ENCODE peak calls at places on chromosomes 4 and X, in five cellular contexts. One of them, this sample, is unnamed.

GRCh38 chr4:73944061-73944875 is 37.6 kb downstream of the PF4 start:
- DNase-seq in KBM-7: no peak
- DNase-seq in OCI-LY7: no peak
- DNase-seq in memory B cell: no peak
- DNase-seq in brain microvascular endothelial cell: no peak
- DNase-seq in this sample: no peak

GRCh38 chr4:54066088-54066415 is 1.6 kb upstream of the CHIC2 start:
- DNase-seq in OCI-LY7: no peak
- DNase-seq in brain microvascular endothelial cell: no peak
- DNase-seq in KBM-7: no peak
- DNase-seq in memory B cell: no peak
- DNase-seq in this sample: no peak

GRCh38 chr4:52824603-52825310 is 37.4 kb upstream of the RASL11B start:
- DNase-seq in brain microvascular endothelial cell: no peak
- DNase-seq in KBM-7: no peak
- DNase-seq in memory B cell: no peak
- DNase-seq in OCI-LY7: no peak
- DNase-seq in this sample: no peak

GRCh38 chrX:7115557-7115956 is 32.0 kb upstream of the STS start:
- DNase-seq in OCI-LY7: peak
- DNase-seq in KBM-7: no peak
- DNase-seq in memory B cell: no peak
- DNase-seq in brain microvascular endothelial cell: no peak
- DNase-seq in this sample: peak

GRCh38 chrX:153317306-153317705 is 4.3 kb downstream of the PNMA6F start:
- DNase-seq in brain microvascular endothelial cell: no peak
- DNase-seq in KBM-7: no peak
- DNase-seq in OCI-LY7: no peak
- DNase-seq in memory B cell: no peak
- DNase-seq in this sample: no peak

GRCh38 chrX:153642313-153642654 is 4.7 kb upstream of the DUSP9 start:
- DNase-seq in KBM-7: peak
- DNase-seq in memory B cell: no peak
- DNase-seq in OCI-LY7: no peak
- DNase-seq in brain microvascular endothelial cell: no peak
- DNase-seq in this sample: no peak

GRCh38 chr4:8639777-8640720 is 47.5 kb downstream of the CPZ start:
- DNase-seq in brain microvascular endothelial cell: no peak
- DNase-seq in KBM-7: no peak
- DNase-seq in OCI-LY7: no peak
- DNase-seq in memory B cell: no peak
- DNase-seq in this sample: no peak

GRCh38 chr4:122293374-122294365 is 85.1 kb upstream of the ADAD1 start:
- DNase-seq in OCI-LY7: no peak
- DNase-seq in memory B cell: no peak
- DNase-seq in KBM-7: no peak
- DNase-seq in brain microvascular endothelial cell: no peak
- DNase-seq in this sample: no peak

GRCh38 chr4:41432889-41433288 is 105.1 kb upstream of the LIMCH1 start:
- DNase-seq in brain microvascular endothelial cell: peak
- DNase-seq in OCI-LY7: no peak
- DNase-seq in KBM-7: no peak
- DNase-seq in memory B cell: no peak
- DNase-seq in this sample: peak

GRCh38 chr4:5211274-5211852 is 160.1 kb downstream of the STK32B start:
- DNase-seq in brain microvascular endothelial cell: no peak
- DNase-seq in KBM-7: no peak
- DNase-seq in memory B cell: no peak
- DNase-seq in OCI-LY7: no peak
- DNase-seq in this sample: no peak

GRCh38 chr4:13907255-13907751 is 279.8 kb upstream of the BOD1L1 start:
- DNase-seq in memory B cell: no peak
- DNase-seq in brain microvascular endothelial cell: peak
- DNase-seq in KBM-7: no peak
- DNase-seq in OCI-LY7: no peak
- DNase-seq in this sample: peak

GRCh38 chr4:78299565-78299972 is 242.4 kb downstream of the FRAS1 start:
- DNase-seq in brain microvascular endothelial cell: no peak
- DNase-seq in memory B cell: no peak
- DNase-seq in KBM-7: peak
- DNase-seq in OCI-LY7: peak
- DNase-seq in this sample: no peak

GRCh38 chr4:25953740-25954139 is 39.7 kb downstream of the SMIM20 start:
- DNase-seq in memory B cell: no peak
- DNase-seq in brain microvascular endothelial cell: peak
- DNase-seq in OCI-LY7: no peak
- DNase-seq in KBM-7: no peak
- DNase-seq in this sample: no peak

GRCh38 chr4:7988437-7988836 is 48.8 kb upstream of the AFAP1 start:
- DNase-seq in KBM-7: no peak
- DNase-seq in memory B cell: no peak
- DNase-seq in OCI-LY7: no peak
- DNase-seq in brain microvascular endothelial cell: peak
- DNase-seq in this sample: no peak

GRCh38 chrX:40772290-40772689 is 36.9 kb upstream of the MED14 start:
- DNase-seq in OCI-LY7: no peak
- DNase-seq in brain microvascular endothelial cell: no peak
- DNase-seq in memory B cell: no peak
- DNase-seq in KBM-7: peak
- DNase-seq in this sample: no peak

GRCh38 chr4:726235-726787 is 20.7 kb downstream of the PCGF3 start:
- DNase-seq in OCI-LY7: no peak
- DNase-seq in memory B cell: no peak
- DNase-seq in KBM-7: no peak
- DNase-seq in brain microvascular endothelial cell: no peak
- DNase-seq in this sample: no peak

GRCh38 chr4:156889616-156890594 is 81.7 kb downstream of the PDGFC start:
- DNase-seq in OCI-LY7: no peak
- DNase-seq in brain microvascular endothelial cell: peak
- DNase-seq in KBM-7: no peak
- DNase-seq in memory B cell: no peak
- DNase-seq in this sample: no peak

GRCh38 chr4:158003212-158003611 is 169.6 kb downstream of the GASK1B start:
- DNase-seq in memory B cell: no peak
- DNase-seq in OCI-LY7: no peak
- DNase-seq in brain microvascular endothelial cell: no peak
- DNase-seq in KBM-7: peak
- DNase-seq in this sample: no peak

GRCh38 chr4:3462790-3463415 is at the start of gene DOK7:
- DNase-seq in KBM-7: no peak
- DNase-seq in OCI-LY7: no peak
- DNase-seq in brain microvascular endothelial cell: no peak
- DNase-seq in memory B cell: no peak
- DNase-seq in this sample: no peak

GRCh38 chrX:21747523-21747922 is 10.4 kb downstream of the SMPX start:
- DNase-seq in OCI-LY7: no peak
- DNase-seq in KBM-7: no peak
- DNase-seq in brain microvascular endothelial cell: no peak
- DNase-seq in memory B cell: no peak
- DNase-seq in this sample: no peak

GRCh38 chr4:79197275-79198009 is 128.4 kb downstream of the NAA11 start:
- DNase-seq in brain microvascular endothelial cell: no peak
- DNase-seq in OCI-LY7: no peak
- DNase-seq in memory B cell: no peak
- DNase-seq in KBM-7: no peak
- DNase-seq in this sample: no peak

GRCh38 chr4:135184715-135185114 is 983.1 kb upstream of the PABPC4L start:
- DNase-seq in brain microvascular endothelial cell: no peak
- DNase-seq in memory B cell: no peak
- DNase-seq in OCI-LY7: no peak
- DNase-seq in KBM-7: no peak
- DNase-seq in this sample: no peak

GRCh38 chr4:141229408-141230101 is 8.9 kb downstream of the ZNF330 start:
- DNase-seq in brain microvascular endothelial cell: no peak
- DNase-seq in memory B cell: no peak
- DNase-seq in KBM-7: no peak
- DNase-seq in OCI-LY7: no peak
- DNase-seq in this sample: no peak

GRCh38 chr4:121057466-121057911 is 14.8 kb downstream of the NDNF start:
- DNase-seq in memory B cell: no peak
- DNase-seq in KBM-7: no peak
- DNase-seq in OCI-LY7: no peak
- DNase-seq in brain microvascular endothelial cell: no peak
- DNase-seq in this sample: no peak

GRCh38 chr4:17111959-17112659 is 213.7 kb upstream of the LDB2 start:
- DNase-seq in memory B cell: no peak
- DNase-seq in KBM-7: peak
- DNase-seq in brain microvascular endothelial cell: no peak
- DNase-seq in OCI-LY7: peak
- DNase-seq in this sample: peak

GRCh38 chr4:40864531-40864930 is 114.8 kb downstream of the NSUN7 start:
- DNase-seq in KBM-7: no peak
- DNase-seq in brain microvascular endothelial cell: no peak
- DNase-seq in memory B cell: no peak
- DNase-seq in OCI-LY7: no peak
- DNase-seq in this sample: peak

GRCh38 chr4:3703343-3703676 is 62.9 kb upstream of the ADRA2C start:
- DNase-seq in brain microvascular endothelial cell: no peak
- DNase-seq in memory B cell: no peak
- DNase-seq in OCI-LY7: no peak
- DNase-seq in KBM-7: no peak
- DNase-seq in this sample: no peak